ENCODE peak calls at places on chromosomes 13 and 19, in eight cellular contexts. M is SHP77; V is anterior cingulate cortex; A is activated naive CD4-positive, alpha-beta T cell treated with anti-CD3 and anti-CD28 coated beads, Interleukin-2, amount 50 U/mL, for 72 hours; W is effector CD4-positive, alpha-beta T cell; R is dorsolateral prefrontal cortex; S is SK-N-SH; K is NCI-H1105. C is an unnamed sample.

GRCh38 chr13:31699650-31700049 is 39.7 kb upstream of the RXFP2 start:
- DNase-seq in M (no peak), S (no peak), V (no peak), W (no peak), K (no peak), R (no peak), A (no peak), C (no peak)

GRCh38 chr13:84658881-84659661 is 776.8 kb upstream of the SLITRK1 start:
- DNase-seq in A (no peak), S (no peak), R (no peak), W (no peak), V (no peak), M (no peak), K (no peak), C (no peak)

GRCh38 chr19:9917322-9917721 is 19.0 kb downstream of the OLFM2 start:
- DNase-seq in M (peak; percentile 46), V (no peak), S (peak; percentile 81), K (no peak), A (no peak), R (no peak), W (no peak), C (no peak)

GRCh38 chr19:46714523-46715106 is 2.3 kb downstream of the PRKD2 start:
- DNase-seq in R (no peak), W (peak; percentile 63), A (peak; percentile 65), S (no peak), V (no peak), M (no peak), K (no peak), C (peak; percentile 55)

GRCh38 chr13:48504606-48505369 is 28.1 kb downstream of the RCBTB2 start:
- DNase-seq in W (no peak), M (no peak), V (no peak), K (no peak), A (no peak), R (no peak), S (no peak), C (no peak)

GRCh38 chr13:105389373-105389772 is 1146.1 kb downstream of the EFNB2 start:
- DNase-seq in A (no peak), W (no peak), R (no peak), V (no peak), K (no peak), S (no peak), M (no peak), C (no peak)

GRCh38 chr19:56821675-56822074 is 18.9 kb downstream of the PEG3 start:
- DNase-seq in V (no peak), R (no peak), M (no peak), K (no peak), A (no peak), S (no peak), W (no peak), C (no peak)

GRCh38 chr19:42606660-42607351 is 12.1 kb upstream of the CEACAM8 start:
- DNase-seq in R (no peak), A (peak; percentile 76), S (peak; percentile 76), W (peak; percentile 17), V (no peak), K (peak; percentile 52), M (peak; percentile 41), C (peak; percentile 18)

GRCh38 chr19:30482956-30483355 is 110.8 kb downstream of the ZNF536 start:
- DNase-seq in K (no peak), S (no peak), R (no peak), W (no peak), M (no peak), A (no peak), V (no peak), C (no peak)

GRCh38 chr13:33645591-33646554 is 172.1 kb upstream of the RFC3 start:
- DNase-seq in W (no peak), K (no peak), M (no peak), V (no peak), A (no peak), R (no peak), S (no peak), C (no peak)

GRCh38 chr13:65724261-65724660 is 1505.9 kb downstream of the PCDH9 start:
- DNase-seq in V (no peak), A (no peak), R (no peak), W (no peak), M (no peak), S (no peak), K (no peak), C (no peak)

GRCh38 chr19:51441410-51442390 is 16.6 kb downstream of the SIGLEC8 start:
- DNase-seq in M (no peak), V (no peak), W (peak; percentile 65), R (no peak), K (no peak), A (peak; percentile 81), S (no peak), C (peak; percentile 43)

GRCh38 chr13:32610977-32611376 is 24.7 kb downstream of the PDS5B start:
- DNase-seq in W (no peak), V (no peak), S (no peak), A (no peak), M (no peak), K (no peak), R (no peak), C (no peak)

GRCh38 chr19:13037161-13037560 is 41.9 kb downstream of the NFIX start:
- DNase-seq in A (no peak), W (no peak), V (no peak), M (no peak), R (no peak), S (no peak), K (no peak), C (no peak)

GRCh38 chr13:46178143-46178542 is 3.8 kb downstream of the LCP1 start:
- DNase-seq in R (no peak), K (no peak), W (no peak), S (no peak), V (no peak), A (no peak), M (no peak), C (no peak)

GRCh38 chr19:38932425-38933179 is 1.9 kb downstream of the MRPS12 start:
- DNase-seq in A (peak; percentile 49), K (no peak), V (no peak), R (no peak), M (peak; percentile 43), W (peak; percentile 14), S (no peak), C (no peak)

GRCh38 chr19:58336820-58337219 is 10.0 kb downstream of the ZSCAN22 start:
- DNase-seq in A (no peak), K (no peak), V (no peak), S (no peak), R (no peak), W (no peak), M (no peak), C (no peak)

GRCh38 chr19:48108997-48109782 is 1.4 kb downstream of the PLA2G4C start:
- DNase-seq in M (no peak), R (no peak), W (no peak), A (no peak), V (no peak), S (no peak), K (no peak), C (no peak)

GRCh38 chr13:109131698-109132257 is 502.4 kb downstream of the MYO16 start:
- DNase-seq in R (no peak), W (no peak), M (no peak), K (no peak), A (no peak), S (no peak), V (no peak), C (no peak)

GRCh38 chr19:40594251-40594650 is 6.9 kb upstream of the LTBP4 start:
- DNase-seq in K (no peak), V (no peak), A (no peak), S (peak; percentile 56), M (no peak), R (no peak), W (no peak), C (no peak)

GRCh38 chr19:17841810-17842662 is 5.7 kb downstream of the JAK3 start:
- DNase-seq in R (peak; percentile 35), S (peak; percentile 99), V (peak; percentile 59), K (peak; percentile 96), W (no peak), M (peak; percentile 94), A (peak; percentile 74), C (peak; percentile 34)

GRCh38 chr13:110336108-110336507 is 29.0 kb downstream of the COL4A2 start:
- DNase-seq in K (no peak), S (no peak), A (no peak), M (no peak), V (no peak), W (no peak), R (no peak), C (no peak)

GRCh38 chr19:34217952-34218817 is 36.2 kb upstream of the GARRE1 start:
- DNase-seq in R (no peak), V (no peak), W (peak; percentile 54), A (peak; percentile 66), M (peak; percentile 89), K (peak; percentile 68), S (peak; percentile 46), C (peak; percentile 67)

C was measured in T follicular helper cell.